ENCODE peak calls at places on chromosomes 16 and 17, in seven cellular contexts. G is MM.1S, W is B cell, O is transverse colon, T is left ventricle myocardium inferior, I is LNCaP clone FGC, A is neural crest cell. V is an unnamed sample.
A peak's percentile ranks its signal among the peaks of the same experiment; 100 is the strongest.

GRCh38 chr16:67395458-67396158 is 2.3 kb upstream of the TPPP3 start:
- DNase-seq in A (no peak), G (no peak), T (no peak), O (no peak), W (no peak), I (no peak), V (no peak)

GRCh38 chr17:75778861-75779249 is 5.8 kb upstream of the UNK start:
- DNase-seq in W (peak; percentile 80), O (peak; percentile 70), I (no peak), A (no peak), G (peak; percentile 74), T (no peak), V (no peak)

GRCh38 chr16:11229906-11230305 is 26.1 kb downstream of the SOCS1 start:
- DNase-seq in A (no peak), I (peak; percentile 98), T (no peak), O (peak; percentile 43), G (no peak), W (no peak), V (no peak)

GRCh38 chr17:19318611-19319010 is 43.9 kb downstream of the B9D1 start:
- DNase-seq in W (no peak), I (no peak), T (no peak), G (no peak), A (no peak), O (no peak), V (no peak)

GRCh38 chr17:72189781-72190593 is 69.2 kb downstream of the SOX9 start:
- DNase-seq in A (no peak), G (no peak), I (peak; percentile 76), O (no peak), W (no peak), T (no peak), V (no peak)

GRCh38 chr17:31469959-31470358 is 78.5 kb downstream of the RAB11FIP4 start:
- DNase-seq in T (no peak), A (no peak), G (no peak), I (no peak), O (no peak), W (no peak), V (no peak)

GRCh38 chr16:28984619-28985135 is at the start of gene LAT:
- DNase-seq in I (no peak), T (no peak), G (peak; percentile 69), A (no peak), W (peak; percentile 59), O (peak; percentile 56), V (no peak)

GRCh38 chr16:57141822-57142631 is 43.8 kb downstream of the PSME3IP1 start:
- DNase-seq in A (no peak), T (no peak), W (peak; percentile 63), I (no peak), O (no peak), G (no peak), V (no peak)

GRCh38 chr17:41907185-41907556 is 11.6 kb downstream of the ACLY start:
- DNase-seq in W (no peak), A (no peak), T (no peak), O (no peak), I (no peak), G (no peak), V (peak; percentile 52)

GRCh38 chr16:87563022-87563421 is 39.3 kb upstream of the JPH3 start:
- DNase-seq in W (no peak), T (no peak), A (no peak), O (no peak), G (no peak), I (no peak), V (no peak)

GRCh38 chr16:1256874-1257322 is 1.0 kb downstream of the TPSD1 start:
- DNase-seq in I (no peak), W (no peak), O (no peak), A (no peak), T (no peak), G (no peak), V (no peak)

GRCh38 chr16:67546761-67547422 is 15.4 kb upstream of the CTCF start:
- DNase-seq in W (peak; percentile 85), I (peak; percentile 86), A (peak; percentile 79), T (peak; percentile 78), O (peak; percentile 90), G (peak; percentile 78), V (no peak)

GRCh38 chr16:4205971-4206370 is 35.9 kb downstream of the SRL start:
- DNase-seq in O (no peak), I (no peak), G (no peak), T (no peak), W (no peak), A (no peak), V (no peak)

GRCh38 chr17:41449008-41449407 is 8.2 kb upstream of the KRT38 start:
- DNase-seq in O (no peak), T (no peak), I (no peak), W (no peak), G (no peak), A (no peak), V (no peak)

GRCh38 chr17:6641374-6641818 is 536 bp downstream of the TXNDC17 start:
- DNase-seq in A (no peak), W (no peak), O (no peak), T (no peak), G (peak; percentile 35), I (no peak), V (no peak)

GRCh38 chr17:70127221-70127873 is 42.0 kb upstream of the KCNJ2 start:
- DNase-seq in W (no peak), A (no peak), T (no peak), O (no peak), G (no peak), I (no peak), V (no peak)

GRCh38 chr16:3745751-3746355 is 28.5 kb upstream of the TRAP1 start:
- DNase-seq in G (no peak), I (no peak), A (no peak), O (no peak), W (no peak), T (no peak), V (no peak)

GRCh38 chr16:78493573-78493972 is 394.1 kb downstream of the WWOX start:
- DNase-seq in G (no peak), O (no peak), T (no peak), A (no peak), I (no peak), W (no peak), V (no peak)

GRCh38 chr16:63426275-63426870 is 1390.1 kb upstream of the CDH8 start:
- DNase-seq in G (no peak), O (no peak), W (no peak), I (no peak), T (no peak), A (no peak), V (no peak)

GRCh38 chr16:3256876-3257465 is 538 bp upstream of the MEFV start:
- DNase-seq in G (no peak), O (no peak), W (no peak), A (no peak), I (no peak), T (no peak), V (no peak)

GRCh38 chr16:29231231-29231630 is 175.3 kb downstream of the NPIPB11 start:
- DNase-seq in O (no peak), A (no peak), T (no peak), G (no peak), I (no peak), W (no peak), V (no peak)

GRCh38 chr17:41413353-41413752 is 11.0 kb downstream of the KRT37 start:
- DNase-seq in W (no peak), G (no peak), I (peak; percentile 10), A (no peak), T (no peak), O (no peak), V (no peak)

GRCh38 chr16:12690024-12690423 is 113.7 kb downstream of the CPPED1 start:
- DNase-seq in I (no peak), W (no peak), A (no peak), T (no peak), G (no peak), O (no peak), V (no peak)
- TF ChIP-seq CTCF in I (no peak), W (no peak), A (no peak), T (no peak), G (no peak), O (no peak), V (no peak)

DNA sequence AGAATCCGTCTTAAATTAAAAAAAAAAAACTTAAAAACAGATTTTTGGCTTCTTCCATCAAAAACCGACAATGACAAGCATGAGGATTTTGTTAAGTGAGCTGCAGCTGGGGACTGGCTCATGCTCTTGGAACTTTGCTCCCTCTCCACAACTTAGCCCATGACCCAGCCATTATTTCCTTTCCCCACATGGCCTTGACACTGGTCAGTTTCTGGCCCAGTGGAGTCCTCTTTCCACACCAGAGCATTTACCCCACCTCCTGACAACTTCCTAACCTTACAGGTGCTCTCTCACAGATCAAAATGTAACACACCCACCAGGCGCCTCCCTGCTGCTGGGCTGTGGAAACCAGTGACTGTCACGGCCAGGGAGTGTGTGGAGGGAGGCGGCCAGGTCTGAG is 62.7 kb upstream of the ZNF267 start:
- DNase-seq in O (no peak), W (no peak), A (no peak), I (no peak), T (no peak), G (no peak), V (no peak)
- TF ChIP-seq CTCF in O (no peak), W (no peak), A (no peak), I (no peak), T (no peak), G (no peak), V (no peak)

GRCh38 chr16:24908716-24909115 is 63.0 kb downstream of the SLC5A11 start:
- DNase-seq in W (no peak), I (no peak), G (no peak), A (no peak), O (no peak), T (no peak), V (no peak)

GRCh38 chr16:24909856-24910255 is 64.1 kb downstream of the SLC5A11 start:
- DNase-seq in W (no peak), T (no peak), O (no peak), G (no peak), A (no peak), I (no peak), V (no peak)

GRCh38 chr16:24906901-24907300 is 61.1 kb downstream of the SLC5A11 start:
- DNase-seq in G (no peak), T (no peak), W (no peak), A (no peak), O (no peak), I (no peak), V (no peak)

GRCh38 chr16:24906199-24906808 is 60.5 kb downstream of the SLC5A11 start:
- DNase-seq in W (no peak), A (no peak), O (no peak), T (no peak), I (peak; percentile 37), G (peak; percentile 6), V (no peak)
- TF ChIP-seq CTCF in W (peak; percentile 27), A (peak; percentile 63), O (peak; percentile 41), T (peak; percentile 59), I (peak; percentile 29), G (peak; percentile 30), V (peak; percentile 40)

DNA sequence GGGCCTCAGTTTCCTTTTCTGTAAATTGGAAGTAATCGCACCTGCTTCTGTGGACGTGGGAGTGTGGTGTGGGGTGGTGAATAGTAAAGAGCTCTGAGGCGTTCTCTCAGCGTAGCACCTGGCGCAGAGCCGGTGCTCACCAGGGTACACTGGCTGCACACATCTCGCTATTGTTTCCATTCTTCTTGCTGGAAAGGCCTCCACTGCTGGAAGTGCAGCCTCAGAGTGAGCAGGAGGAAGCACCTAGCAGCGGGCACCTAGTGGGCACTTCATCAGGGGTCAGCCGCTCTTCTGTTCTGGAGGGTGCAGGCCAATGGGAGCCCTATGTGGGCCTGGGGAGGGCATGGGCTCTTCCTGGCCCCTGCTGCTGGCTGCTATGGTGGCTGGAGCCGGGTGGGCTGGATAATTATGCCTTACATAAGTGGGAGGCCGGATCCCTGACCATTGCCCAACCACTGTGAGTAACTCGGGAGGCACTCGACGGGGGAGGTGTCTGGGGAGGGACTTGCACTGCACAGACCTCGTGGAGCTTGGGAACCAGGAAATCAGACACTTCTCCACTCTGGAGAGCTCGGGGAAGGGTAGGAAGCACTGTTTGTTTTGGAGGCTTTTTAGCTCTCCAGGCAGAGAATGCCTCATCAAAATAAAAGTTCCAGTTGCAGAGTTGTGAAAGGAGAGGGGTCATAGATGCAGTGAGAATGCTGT is 1.7 kb downstream of the MAP2K3 start:
- DNase-seq in T (peak; percentile 86), W (no peak), G (no peak), O (peak; percentile 92), A (no peak), I (peak; percentile 86), V (peak; percentile 95)
- TF ChIP-seq CTCF in T (no peak), W (no peak), G (no peak), O (no peak), A (no peak), I (no peak), V (no peak)

V was measured in AG09319.